ENCODE peak calls at places on chromosomes 13 and 19, in seven cellular contexts. Y, O, B, R, M, P and N are unnamed samples.

GRCh38 chr13:98528663-98529064 is 48.2 kb downstream of the STK24 start:
- DNase-seq in Y (no peak), M (no peak), B (peak), R (no peak), O (no peak), P (no peak), N (peak)

GRCh38 chr13:79780240-79780639 is 299.3 kb downstream of the NDFIP2 start:
- DNase-seq in R (no peak), P (peak), O (no peak), B (peak), M (no peak), Y (no peak), N (no peak)

GRCh38 chr19:6414793-6415591 is 9.6 kb downstream of the KHSRP start:
- DNase-seq in B (no peak), R (no peak), O (no peak), M (no peak), Y (no peak), P (no peak), N (no peak)

GRCh38 chr13:113996912-113997745 is 23.3 kb upstream of the C13orf46 start:
- DNase-seq in M (no peak), R (no peak), O (no peak), P (no peak), Y (no peak), B (no peak), N (no peak)

GRCh38 chr13:76663941-76664340 is 222.3 kb downstream of the KCTD12 start:
- DNase-seq in Y (no peak), R (no peak), M (no peak), B (peak), O (no peak), P (no peak), N (no peak)

GRCh38 chr13:104937881-104938280 is 1597.6 kb downstream of the EFNB2 start:
- DNase-seq in B (no peak), R (no peak), P (peak), Y (no peak), M (no peak), O (no peak), N (no peak)

GRCh38 chr19:21398851-21399250 is 1.9 kb downstream of the ZNF493 start:
- DNase-seq in M (no peak), R (no peak), P (no peak), O (no peak), B (peak), Y (no peak), N (no peak)

GRCh38 chr19:19553670-19554069 is 15.6 kb downstream of the CILP2 start:
- DNase-seq in P (no peak), O (no peak), Y (no peak), R (no peak), B (no peak), M (no peak), N (no peak)

GRCh38 chr13:39787086-39787487 is 131.6 kb downstream of the COG6 start:
- DNase-seq in B (no peak), R (no peak), Y (no peak), O (no peak), P (no peak), M (no peak), N (no peak)

DNA sequence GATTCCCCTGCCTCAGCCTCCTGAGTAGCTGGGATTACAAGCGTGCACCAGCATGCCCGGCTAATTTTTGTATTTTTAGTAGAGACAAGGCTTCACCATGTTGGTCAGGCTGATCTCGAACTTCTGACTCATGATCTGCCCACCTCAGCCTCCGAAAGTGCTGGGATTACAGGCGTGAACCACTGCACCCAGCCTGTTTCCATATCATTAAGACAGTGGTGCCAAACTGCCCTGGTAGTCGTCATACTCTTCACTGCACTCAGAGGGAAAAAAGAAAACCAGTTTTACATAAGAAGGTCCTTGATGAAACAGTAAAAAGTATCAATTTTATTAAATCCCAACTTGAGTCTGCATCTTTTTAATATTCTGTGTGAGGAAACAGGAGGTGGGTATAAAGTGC is 14.9 kb downstream of the CDADC1 start:
- DNase-seq in O (no peak), R (no peak), B (no peak), M (no peak), P (no peak), Y (no peak), N (no peak)
- TF ChIP-seq CTCF in O (no peak), R (no peak), B (no peak), M (no peak), P (no peak), Y (no peak), N (no peak)

GRCh38 chr19:53912653-53913052 is 3.6 kb downstream of the CACNG7 start:
- DNase-seq in O (no peak), P (no peak), R (no peak), Y (peak), M (no peak), B (no peak), N (no peak)
- TF ChIP-seq CTCF in O (no peak), P (peak), R (peak), Y (peak), M (no peak), B (peak), N (peak)

GRCh38 chr13:31697290-31697689 is 42.0 kb upstream of the RXFP2 start:
- DNase-seq in P (no peak), O (no peak), B (peak), Y (no peak), M (no peak), R (no peak), N (no peak)

GRCh38 chr13:31703780-31704179 is 35.5 kb upstream of the RXFP2 start:
- DNase-seq in B (no peak), M (no peak), R (no peak), Y (no peak), O (no peak), P (no peak), N (no peak)

DNA sequence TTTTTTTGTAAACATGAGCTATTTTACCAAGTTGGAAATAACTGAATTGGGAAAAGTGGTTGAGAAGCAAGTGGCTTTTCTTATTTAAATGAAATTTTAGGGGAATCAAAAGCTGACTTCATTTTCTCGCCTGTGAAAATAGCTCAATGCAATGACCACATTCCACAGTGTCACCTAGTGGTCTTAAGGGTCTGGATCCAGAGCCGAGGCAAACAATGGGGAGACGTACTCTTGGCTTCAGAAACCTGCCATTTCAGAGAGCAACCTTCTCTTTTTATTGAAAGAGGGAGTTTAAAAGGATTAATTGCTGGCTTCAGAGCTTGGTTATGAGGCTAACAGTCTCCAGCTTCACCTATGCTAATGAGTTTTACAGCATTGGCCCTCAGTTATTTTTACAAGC is 39.7 kb upstream of the RXFP2 start:
- DNase-seq in Y (no peak), O (no peak), B (peak), P (no peak), R (no peak), M (no peak), N (peak)
- TF ChIP-seq CTCF in Y (no peak), O (no peak), B (peak), P (peak), R (peak), M (no peak), N (peak)

GRCh38 chr13:21243843-21244184 is 67.4 kb downstream of the MRPL57 start:
- DNase-seq in O (no peak), P (no peak), Y (no peak), R (no peak), M (no peak), B (no peak), N (no peak)

GRCh38 chr13:21243045-21243842 is 66.8 kb downstream of the MRPL57 start:
- DNase-seq in R (no peak), Y (no peak), B (no peak), M (no peak), O (no peak), P (no peak), N (no peak)

GRCh38 chr13:21240586-21240985 is 64.1 kb downstream of the MRPL57 start:
- DNase-seq in R (no peak), Y (no peak), O (no peak), B (peak), P (peak), M (no peak), N (no peak)

GRCh38 chr13:21238267-21238666 is 61.8 kb downstream of the MRPL57 start:
- DNase-seq in O (no peak), M (no peak), R (no peak), P (no peak), B (no peak), Y (no peak), N (no peak)

GRCh38 chr13:21242236-21242635 is 65.8 kb downstream of the MRPL57 start:
- DNase-seq in Y (no peak), M (no peak), P (no peak), B (no peak), R (no peak), O (no peak), N (no peak)
- TF ChIP-seq CTCF in Y (no peak), M (no peak), P (no peak), B (no peak), R (peak), O (no peak), N (no peak)

DNA sequence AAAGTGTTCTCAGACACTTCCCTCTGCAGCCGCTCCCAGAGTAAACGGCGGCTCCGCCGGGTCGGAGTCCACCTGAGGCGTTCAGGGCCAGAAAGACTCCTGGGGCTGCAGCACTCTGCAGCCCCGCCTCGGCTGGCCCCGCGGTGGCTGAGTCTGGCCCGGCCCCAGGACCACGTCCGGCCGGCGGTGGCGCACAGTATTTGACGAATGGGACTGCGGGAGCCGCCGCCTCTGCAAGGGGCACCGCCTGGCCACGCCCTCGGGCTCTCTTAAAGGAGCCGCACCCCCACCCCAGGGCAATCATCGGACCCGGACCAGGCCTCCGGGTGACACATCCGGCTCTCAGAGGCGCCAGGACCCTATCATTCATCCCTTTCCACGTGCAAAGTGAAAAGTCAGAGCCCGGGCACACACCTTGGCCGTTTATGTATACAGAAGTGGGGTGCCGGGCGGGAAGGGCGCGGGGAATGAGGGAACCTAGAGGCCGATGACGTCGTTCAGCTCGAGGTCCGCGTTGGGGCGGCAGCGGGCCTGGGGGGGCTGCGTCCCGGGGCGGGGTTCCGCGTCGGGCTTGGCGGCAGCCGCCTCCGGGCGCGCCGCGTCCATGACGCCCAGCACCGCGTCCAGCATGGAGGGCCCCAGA is 1.2 kb upstream of the LENG9 start:
- DNase-seq in Y (peak), M (peak), O (peak), R (peak), B (peak), P (peak), N (no peak)
- TF ChIP-seq CTCF in Y (no peak), M (no peak), O (no peak), R (no peak), B (no peak), P (no peak), N (no peak)

GRCh38 chr19:33407140-33407551 is 33.6 kb downstream of the CEBPG start:
- DNase-seq in P (no peak), B (no peak), R (no peak), M (no peak), Y (no peak), O (no peak), N (no peak)
- TF ChIP-seq CTCF in P (no peak), B (no peak), R (peak), M (no peak), Y (peak), O (no peak), N (no peak)

DNA sequence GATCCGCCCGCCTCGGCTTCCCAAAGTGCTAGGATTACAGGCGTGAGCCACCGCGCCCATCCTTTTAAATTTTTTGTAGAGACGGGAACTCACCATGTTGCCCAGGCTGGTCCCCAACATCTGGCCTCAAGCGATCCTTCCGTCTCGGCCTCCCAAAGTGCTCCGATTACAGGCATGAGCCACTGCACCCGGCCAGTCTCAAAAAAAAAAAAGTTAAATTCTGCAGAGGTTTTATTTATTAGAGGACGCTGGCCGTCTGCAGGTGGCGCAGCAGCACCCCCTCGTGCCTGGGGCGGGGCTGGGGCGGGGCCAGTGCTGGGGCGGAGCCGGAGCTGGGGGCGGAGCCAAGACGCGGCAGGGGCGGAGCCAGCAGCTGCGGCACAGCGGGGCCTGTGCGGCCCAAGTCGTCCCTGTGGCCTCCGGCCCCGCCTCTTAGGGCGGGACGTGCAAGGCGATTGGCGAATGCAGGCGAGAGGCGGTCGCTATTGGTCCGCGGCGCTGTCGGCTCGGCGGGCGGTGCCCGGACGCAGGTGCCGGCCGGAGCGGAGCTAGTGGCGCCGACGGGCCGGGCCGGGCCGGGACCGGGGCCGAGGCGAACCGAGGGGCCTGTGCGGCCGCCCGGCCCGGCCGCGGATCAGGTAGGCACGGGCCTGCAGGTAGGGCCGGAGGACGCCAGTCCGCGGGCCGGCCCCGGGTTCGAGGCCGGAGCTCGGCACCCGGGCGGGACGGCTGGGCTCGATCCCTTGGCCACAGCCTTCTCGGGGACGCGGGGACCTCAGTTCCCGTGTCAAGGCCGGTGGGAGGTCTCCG is at the start of gene MARCHF2:
- DNase-seq in P (peak), B (peak), R (peak), M (peak), O (peak), Y (peak), N (peak)
- TF ChIP-seq CTCF in P (peak), B (peak), R (peak), M (no peak), O (peak), Y (peak), N (peak)

DNA sequence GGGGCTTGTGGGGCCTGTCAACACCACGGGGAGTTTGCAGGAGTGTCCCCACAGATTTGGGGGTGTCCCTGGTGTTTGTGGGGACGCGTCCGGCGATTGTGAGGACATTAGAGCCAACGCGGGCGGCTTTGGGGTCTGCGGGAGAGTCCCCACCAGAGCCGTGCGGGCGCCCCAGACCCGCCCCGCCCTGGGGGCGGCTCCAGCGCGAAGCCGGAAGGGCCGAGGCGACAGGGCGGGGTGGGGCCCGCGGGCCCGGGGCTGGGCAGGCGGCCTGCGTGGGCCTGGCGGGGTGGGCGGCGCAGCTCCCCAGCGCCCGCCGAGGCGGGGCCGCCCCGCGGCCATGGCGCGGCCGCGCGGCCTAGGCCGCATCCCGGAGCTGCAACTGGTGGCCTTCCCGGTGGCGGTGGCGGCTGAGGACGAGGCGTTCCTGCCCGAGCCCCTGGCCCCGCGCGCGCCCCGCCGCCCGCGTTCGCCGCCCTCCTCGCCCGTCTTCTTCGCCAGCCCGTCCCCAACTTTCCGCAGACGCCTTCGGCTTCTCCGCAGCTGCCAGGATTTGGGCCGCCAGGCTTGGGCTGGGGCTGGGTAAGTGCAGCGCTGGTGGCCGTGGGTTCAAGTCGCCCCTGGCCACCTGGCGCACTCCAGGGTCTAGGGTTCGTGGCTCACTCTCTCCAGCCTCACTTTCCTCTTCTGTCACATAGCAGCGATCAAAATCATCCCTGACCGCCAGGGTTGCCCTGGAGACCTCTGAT is 10.3 kb downstream of the PDE4A start:
- DNase-seq in M (no peak), P (no peak), R (no peak), Y (no peak), B (peak), O (no peak), N (no peak)
- TF ChIP-seq CTCF in M (no peak), P (peak), R (no peak), Y (no peak), B (peak), O (no peak), N (no peak)